ENCODE peak calls at places on chromosomes 5 and 9, in six cellular contexts. A is posterior cingulate gyrus, O is adrenal gland, Q is T-helper 17 cell, S is aorta, G is SK-MEL-5. D is an unnamed sample.

GRCh38 chr5:33734541-33734940 is 157.2 kb downstream of the ADAMTS12 start:
- DNase-seq in A (no peak), O (no peak), Q (no peak), S (no peak), G (no peak), D (no peak)

GRCh38 chr5:37918420-37918819 is 78.6 kb upstream of the GDNF start:
- DNase-seq in A (no peak), O (peak; percentile 51), Q (no peak), S (no peak), G (no peak), D (no peak)

GRCh38 chr5:17991775-17992174 is 357.5 kb downstream of the TAF11L14 start:
- DNase-seq in A (no peak), O (no peak), Q (no peak), S (no peak), G (no peak), D (no peak)

GRCh38 chr5:72523960-72524582 is 16.9 kb upstream of the ZNF366 start:
- DNase-seq in A (no peak), O (no peak), Q (no peak), S (no peak), G (peak; percentile 77), D (no peak)

GRCh38 chr5:147390654-147391053 is 119.2 kb downstream of the DPYSL3 start:
- DNase-seq in A (no peak), O (no peak), Q (no peak), S (no peak), G (no peak), D (no peak)

GRCh38 chr9:109600142-109600541 is 102.0 kb upstream of the PTPN3 start:
- DNase-seq in A (no peak), O (no peak), Q (no peak), S (no peak), G (no peak), D (no peak)

GRCh38 chr9:89755835-89756234 is 151.0 kb downstream of the GADD45G start:
- DNase-seq in A (no peak), O (peak; percentile 72), Q (no peak), S (no peak), G (no peak), D (no peak)

GRCh38 chr5:62149894-62150293 is 156.1 kb upstream of the KIF2A start:
- DNase-seq in A (no peak), O (no peak), Q (no peak), S (no peak), G (no peak), D (no peak)

GRCh38 chr5:956941-957729 is 51.5 kb upstream of the NKD2 start:
- DNase-seq in A (no peak), O (peak; percentile 59), Q (no peak), S (peak; percentile 54), G (peak; percentile 76), D (peak; percentile 87)